ENCODE peak calls at places on chromosomes 1 and 21, in four cellular contexts. E, F, T and L are unnamed samples.

GRCh38 chr1:155062702-155063411 is 683 bp upstream of the EFNA4 start:
- DNase-seq in E (peak; percentile 85), F (no peak), T (peak; percentile 89), L (peak; percentile 98)

GRCh38 chr1:217717959-217718358 is 86.8 kb downstream of the SPATA17 start:
- DNase-seq in E (no peak), F (no peak), T (no peak), L (no peak)

GRCh38 chr1:39230261-39231190 is 26.0 kb downstream of the MACF1 start:
- DNase-seq in E (no peak), F (no peak), T (no peak), L (peak; percentile 55)

GRCh38 chr1:37495875-37496274 is 18.7 kb downstream of the MEAF6 start:
- DNase-seq in E (no peak), F (no peak), T (no peak), L (no peak)

GRCh38 chr1:36321119-36321951 is 2.1 kb downstream of the EVA1B start:
- DNase-seq in E (peak; percentile 94), F (no peak), T (peak; percentile 57), L (peak; percentile 97)

GRCh38 chr1:51973587-51974474 is 16.7 kb downstream of the RAB3B start:
- DNase-seq in E (no peak), F (no peak), T (no peak), L (no peak)

GRCh38 chr21:35677298-35677841 is 383.0 kb downstream of the SETD4 start:
- DNase-seq in E (no peak), F (no peak), T (no peak), L (no peak)

GRCh38 chr1:113901171-113901570 is 3.4 kb downstream of the AP4B1 start:
- DNase-seq in E (no peak), F (no peak), T (no peak), L (no peak)

GRCh38 chr1:90761156-90761555 is 44.1 kb upstream of the BARHL2 start:
- DNase-seq in E (no peak), F (no peak), T (no peak), L (peak; percentile 59)

GRCh38 chr1:110480356-110481096 is 29.6 kb downstream of the PROK1 start:
- DNase-seq in E (no peak), F (no peak), T (no peak), L (no peak)

GRCh38 chr1:112325504-112325903 is 70.5 kb upstream of the CTTNBP2NL start:
- DNase-seq in E (no peak), F (no peak), T (no peak), L (peak; percentile 88)

GRCh38 chr1:86704972-86705632 is 726 bp downstream of the SH3GLB1 start:
- DNase-seq in E (peak; percentile 60), F (peak; percentile 62), T (peak; percentile 72), L (no peak)

GRCh38 chr1:157124855-157125254 is 13.3 kb downstream of the ETV3 start:
- DNase-seq in E (no peak), F (peak; percentile 17), T (no peak), L (peak; percentile 45)

GRCh38 chr1:245409341-245410195 is 254.8 kb downstream of the KIF26B start:
- DNase-seq in E (no peak), F (no peak), T (no peak), L (no peak)

GRCh38 chr1:189149547-189150375 is 1327.9 kb downstream of the BRINP3 start:
- DNase-seq in E (peak; percentile 55), F (no peak), T (no peak), L (peak; percentile 80)

GRCh38 chr1:117708323-117709288 is 102.8 kb downstream of the TENT5C start:
- DNase-seq in E (peak; percentile 82), F (no peak), T (no peak), L (peak; percentile 73)

GRCh38 chr1:30330644-30331043 is 392.7 kb downstream of the MATN1 start:
- DNase-seq in E (no peak), F (no peak), T (peak; percentile 11), L (no peak)

GRCh38 chr21:41621523-41621922 is 113.6 kb upstream of the TMPRSS2 start:
- DNase-seq in E (no peak), F (no peak), T (no peak), L (no peak)

GRCh38 chr1:213661346-213661745 is 326.4 kb upstream of the PROX1 start:
- DNase-seq in E (no peak), F (no peak), T (no peak), L (no peak)

GRCh38 chr1:109151146-109151545 is 37.2 kb downstream of the ELAPOR1 start:
- DNase-seq in E (peak; percentile 55), F (peak; percentile 66), T (peak; percentile 73), L (peak; percentile 79)

GRCh38 chr1:163174524-163175437 is 27.9 kb downstream of the RGS5 start:
- DNase-seq in E (peak; percentile 49), F (peak; percentile 73), T (peak; percentile 60), L (peak; percentile 85)

GRCh38 chr1:231217056-231217455 is 24.0 kb upstream of the GNPAT start:
- DNase-seq in E (no peak), F (no peak), T (no peak), L (no peak)

GRCh38 chr1:70717211-70717610 is 306.1 kb downstream of the CTH start:
- DNase-seq in E (no peak), F (no peak), T (no peak), L (no peak)

GRCh38 chr1:68143633-68144032 is 88.7 kb downstream of the WLS start:
- DNase-seq in E (no peak), F (no peak), T (no peak), L (no peak)

GRCh38 chr21:45456836-45457160 is 51.8 kb downstream of the COL18A1 start:
- DNase-seq in E (no peak), F (no peak), T (no peak), L (no peak)

GRCh38 chr1:54867717-54868057 is 19.3 kb downstream of the DHCR24 start:
- DNase-seq in E (no peak), F (no peak), T (no peak), L (no peak)

GRCh38 chr1:41868241-41868953 is 50.3 kb downstream of the HIVEP3 start:
- DNase-seq in E (no peak), F (peak; percentile 17), T (no peak), L (no peak)

GRCh38 chr1:38094711-38095336 is 48.2 kb upstream of the POU3F1 start:
- DNase-seq in E (no peak), F (no peak), T (no peak), L (no peak)

GRCh38 chr1:204439976-204440375 is 28.4 kb upstream of the PPP1R15B start:
- DNase-seq in E (no peak), F (no peak), T (no peak), L (no peak)
- TF ChIP-seq CTCF in E (no peak), F (no peak), T (no peak), L (no peak)

GRCh38 chr1:228488107-228488817 is 1.1 kb downstream of the RNF187 start:
- DNase-seq in E (no peak), F (no peak), T (no peak), L (no peak)

GRCh38 chr1:228483789-228484188 is 3.4 kb upstream of the RNF187 start:
- DNase-seq in E (no peak), F (no peak), T (no peak), L (no peak)

GRCh38 chr1:228487336-228488106 is at the start of gene RNF187:
- DNase-seq in E (peak; percentile 95), F (no peak), T (peak; percentile 94), L (peak; percentile 65)

GRCh38 chr1:228488818-228489674 is 1.9 kb downstream of the RNF187 start:
- DNase-seq in E (no peak), F (no peak), T (no peak), L (no peak)

DNA sequence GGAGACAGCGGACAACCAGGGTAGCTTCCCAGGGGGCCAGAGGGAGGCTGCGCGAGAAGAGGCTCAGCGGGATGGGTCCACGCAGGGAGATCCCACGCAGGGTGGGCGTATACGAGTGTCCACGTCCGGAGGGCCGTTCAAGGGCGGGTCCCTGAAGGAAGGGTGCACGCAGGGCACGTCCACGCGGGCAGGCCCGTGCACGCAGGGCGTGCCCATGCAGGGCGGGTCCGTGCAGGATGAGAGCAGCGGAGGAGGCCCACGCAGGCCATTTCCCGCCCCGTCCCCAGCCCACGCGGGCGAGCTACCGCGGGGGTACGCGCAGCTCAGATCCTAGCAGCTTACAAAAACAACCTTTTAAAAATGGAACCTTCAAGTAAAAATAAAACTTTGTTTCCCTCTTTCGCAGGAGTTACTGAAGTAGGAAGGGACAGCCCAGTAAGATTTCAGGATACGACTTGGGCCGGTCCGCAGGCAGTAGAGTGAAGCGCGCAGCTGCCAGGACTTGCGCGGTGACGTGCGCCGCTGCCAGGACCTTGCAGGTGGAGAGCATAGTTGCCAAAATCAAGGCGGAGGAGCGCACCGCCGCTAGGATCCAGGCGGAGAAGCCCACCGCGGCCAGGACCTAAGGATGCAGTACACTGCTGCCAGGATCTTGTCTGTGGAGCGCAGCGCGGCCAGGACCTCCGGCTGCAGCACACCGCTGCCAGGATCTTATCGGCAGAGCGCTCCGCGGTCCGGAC is 416 bp upstream of the RNF187 start:
- DNase-seq in E (peak; percentile 78), F (peak; percentile 93), T (peak; percentile 56), L (peak; percentile 97)
- TF ChIP-seq CTCF in E (no peak), F (no peak), T (no peak), L (no peak)

DNA sequence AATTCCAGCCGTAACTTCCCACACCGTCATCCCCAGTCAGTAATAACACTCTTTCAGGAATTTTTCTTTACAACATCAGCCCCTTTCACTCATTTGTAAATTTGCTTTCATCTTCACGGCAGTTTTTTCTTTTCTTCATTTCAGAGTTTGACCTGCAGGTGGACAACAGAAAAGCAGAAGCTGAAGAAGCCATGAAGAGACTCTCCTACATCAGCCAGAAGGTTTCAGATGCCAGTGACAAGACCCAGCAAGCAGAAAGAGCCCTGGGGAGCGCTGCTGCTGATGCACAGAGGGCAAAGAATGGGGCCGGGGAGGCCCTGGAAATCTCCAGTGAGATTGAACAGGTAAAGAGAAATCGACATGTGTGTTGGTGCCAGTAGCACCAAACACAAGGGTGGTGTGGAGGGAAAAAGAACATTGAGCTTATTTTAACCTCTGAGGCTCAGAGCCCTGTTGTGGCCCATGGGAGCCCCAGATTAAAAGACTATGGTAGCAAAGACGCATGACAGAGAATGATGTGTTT is 53.2 kb downstream of the LAMC2 start:
- DNase-seq in E (no peak), F (no peak), T (no peak), L (no peak)
- TF ChIP-seq CTCF in E (no peak), F (no peak), T (no peak), L (peak; percentile 43)

GRCh38 chr1:206909883-206910318 is 11.8 kb downstream of the FCMR start:
- DNase-seq in E (no peak), F (no peak), T (no peak), L (peak; percentile 69)

GRCh38 chr1:206908038-206908437 is 10.8 kb downstream of the IL24 start:
- DNase-seq in E (no peak), F (no peak), T (no peak), L (no peak)

GRCh38 chr1:206905295-206906164 is 8.3 kb downstream of the IL24 start:
- DNase-seq in E (no peak), F (peak; percentile 97), T (no peak), L (no peak)

GRCh38 chr1:206909167-206909882 is 12.1 kb downstream of the IL24 start:
- DNase-seq in E (peak; percentile 49), F (peak; percentile 98), T (peak; percentile 84), L (peak; percentile 90)

DNA sequence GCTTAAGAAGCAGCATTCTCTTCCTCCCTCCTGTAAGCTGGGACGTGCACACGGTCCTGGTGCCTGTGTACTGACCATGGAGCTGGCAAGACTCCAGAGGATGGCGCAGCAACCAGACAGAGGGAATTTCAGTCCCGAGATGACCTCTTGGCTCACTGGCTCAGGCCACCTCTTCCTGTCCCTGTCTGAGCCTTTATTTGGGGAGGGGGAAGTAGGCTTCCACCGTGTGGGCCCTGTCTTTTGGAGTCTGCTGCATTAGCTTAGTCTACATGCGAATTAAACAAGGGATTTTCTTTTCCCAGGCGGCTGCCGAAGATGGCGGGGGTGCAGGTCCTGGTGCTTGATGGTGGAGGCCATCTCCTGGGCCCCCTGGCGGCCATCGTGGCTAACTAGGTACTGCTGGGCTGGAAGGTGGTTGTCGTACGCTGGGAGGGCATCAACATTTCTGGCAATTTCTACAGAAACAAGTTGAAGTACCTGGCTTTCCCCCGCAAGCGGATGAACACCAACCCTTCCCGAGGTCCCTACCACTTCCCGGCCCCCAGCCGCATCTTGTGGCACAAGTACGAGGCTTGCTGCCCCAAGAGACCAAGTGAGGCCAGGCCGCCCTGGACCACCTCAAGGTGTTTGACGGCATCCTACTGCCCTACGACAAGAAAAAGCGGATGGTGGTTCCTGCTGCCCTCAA is 10.2 kb downstream of the IL24 start:
- DNase-seq in E (peak; percentile 84), F (peak; percentile 65), T (no peak), L (peak; percentile 78)
- TF ChIP-seq CTCF in E (peak; percentile 92), F (peak; percentile 40), T (no peak), L (peak; percentile 68)